ENCODE peak calls at places on chromosomes 2 and 18, in six cellular contexts. Z is GM23338, G is PC-3, O is IMR-90, L is Peyer's patch, T is HAP-1. P is an unnamed sample. For H3K36me3, the result is how much of the 10 kb centered on the place peaks cover.

GRCh38 chr2:158412206-158412605 is 44.3 kb downstream of the CCDC148 start:
- DNase-seq in L (no peak), O (peak), Z (peak), T (no peak), G (no peak), P (no peak)

GRCh38 chr2:100011272-100011711 is 131.1 kb downstream of the AFF3 start:
- DNase-seq in L (no peak), T (no peak), Z (no peak), G (no peak), O (peak), P (no peak)

GRCh38 chr2:216698895-216699294 is 3.5 kb upstream of the IGFBP5 start:
- DNase-seq in L (no peak), G (peak), O (peak), T (peak), Z (peak), P (peak)

GRCh38 chr18:8088626-8089025 is 520.6 kb upstream of the RAB12 start:
- DNase-seq in G (no peak), T (no peak), L (no peak), O (no peak), Z (peak), P (no peak)

GRCh38 chr2:84481702-84482101 is 22.6 kb upstream of the SUCLG1 start:
- DNase-seq in G (peak), T (no peak), Z (no peak), L (no peak), O (peak), P (no peak)

GRCh38 chr18:23605941-23606340 is 19.6 kb upstream of the NPC1 start:
- DNase-seq in Z (no peak), T (no peak), L (no peak), O (no peak), G (no peak), P (no peak)

GRCh38 chr2:216572582-216573578 is 60.3 kb upstream of the IGFBP2 start:
- DNase-seq in O (no peak), L (no peak), T (no peak), G (no peak), Z (no peak), P (no peak)

GRCh38 chr2:216064014-216064630 is 17.5 kb downstream of the PECR start:
- DNase-seq in T (no peak), G (no peak), Z (peak), O (peak), L (no peak), P (no peak)

GRCh38 chr2:222672068-222672401 is 577 bp downstream of the MOGAT1 start:
- DNase-seq in G (no peak), Z (peak), O (no peak), L (no peak), T (no peak), P (no peak)

GRCh38 chr2:76316691-76317090 is 606.0 kb upstream of the GCFC2 start:
- DNase-seq in L (no peak), O (no peak), T (no peak), G (no peak), Z (no peak), P (no peak)

GRCh38 chr18:9559253-9559652 is 55.1 kb downstream of the PPP4R1 start:
- DNase-seq in G (no peak), Z (no peak), T (no peak), O (no peak), L (no peak), P (no peak)
- H3K36me3 ChIP-seq in G (half or more), Z (under half), T (half or more), O (under half), L (under half), P (half or more)

DNA sequence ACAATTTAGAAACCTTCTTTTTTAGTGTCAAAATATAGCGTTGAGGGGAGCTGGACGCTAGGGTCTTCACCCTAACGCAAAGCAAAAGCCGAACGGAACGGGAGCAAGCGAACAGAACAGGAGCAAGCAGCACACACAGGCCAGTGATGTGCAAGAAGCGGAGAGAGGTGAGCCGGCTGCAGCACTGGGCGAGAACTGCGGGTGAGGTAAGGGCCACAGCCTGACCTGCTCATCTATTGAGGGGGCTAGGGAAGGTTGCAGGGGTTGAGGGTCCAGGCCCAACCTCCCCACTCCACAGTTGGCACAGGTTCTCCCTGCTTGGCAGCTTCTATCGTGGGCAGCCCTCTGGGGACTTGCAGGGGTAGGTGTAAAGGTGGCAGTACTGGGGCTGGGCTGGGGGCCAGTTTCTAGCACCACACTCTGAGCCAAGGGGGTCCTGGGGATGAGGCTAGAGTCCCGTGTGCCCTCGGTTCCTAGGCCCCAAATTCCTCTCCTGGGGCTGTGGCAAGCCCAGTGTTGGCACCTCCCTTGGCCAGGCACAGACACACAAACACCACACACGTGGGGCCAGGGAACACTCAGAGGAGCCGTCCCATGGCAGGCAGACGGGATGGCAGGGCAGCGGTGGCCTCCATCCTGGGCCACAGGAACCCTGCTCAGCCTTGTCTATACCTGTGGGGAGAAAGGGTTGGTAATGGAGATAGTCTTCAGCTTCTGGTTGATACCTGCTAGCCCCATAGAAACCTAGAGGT is 1.2 kb upstream of the ABCB6 start:
- DNase-seq in Z (no peak), L (no peak), O (no peak), G (no peak), T (no peak), P (no peak)
- H3K36me3 ChIP-seq in Z (under half), L (under half), O (half or more), G (under half), T (half or more), P (under half)

GRCh38 chr18:36296591-36297418 is 708 bp upstream of the FHOD3 start:
- DNase-seq in T (peak), Z (peak), L (peak), G (peak), O (peak), P (no peak)

GRCh38 chr18:36299010-36299409 is 1.5 kb downstream of the FHOD3 start:
- DNase-seq in G (no peak), T (no peak), Z (no peak), L (no peak), O (no peak), P (no peak)

GRCh38 chr18:36298113-36298701 is 694 bp downstream of the FHOD3 start:
- DNase-seq in G (no peak), L (no peak), Z (peak), O (no peak), T (peak), P (no peak)

GRCh38 chr18:36295880-36296301 is 1.6 kb upstream of the FHOD3 start:
- DNase-seq in Z (peak), G (no peak), T (no peak), L (no peak), O (no peak), P (no peak)

GRCh38 chr18:36297419-36298112 is at the start of gene FHOD3:
- DNase-seq in O (peak), T (peak), G (peak), L (peak), Z (peak), P (no peak)
- H3K36me3 ChIP-seq in O (under half), T (under half), G (under half), L (under half), Z (under half), P (under half)

DNA sequence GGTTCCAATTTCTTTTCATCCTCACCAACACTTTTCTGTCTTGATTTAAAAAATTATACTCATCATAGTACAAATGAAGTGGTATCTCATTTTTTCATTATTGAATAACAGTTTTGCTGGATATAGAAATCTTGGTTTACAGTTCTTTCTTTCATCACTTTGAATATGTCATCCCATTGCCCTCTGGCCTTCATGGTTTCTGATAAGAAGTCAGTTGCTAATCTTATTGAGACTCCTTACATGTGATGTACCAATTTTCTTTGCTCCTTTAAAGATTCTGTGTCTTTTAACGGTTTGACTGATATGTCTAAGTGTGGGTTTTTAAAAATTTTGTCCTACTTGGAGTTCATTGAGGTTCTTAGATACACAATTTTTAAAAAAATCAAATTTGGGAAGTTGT is 35.0 kb downstream of the SLC3A1 start:
- DNase-seq in L (no peak), Z (peak), O (no peak), G (no peak), T (no peak), P (no peak)
- H3K36me3 ChIP-seq in L (under half), Z (under half), O (under half), G (under half), T (under half), P (under half)

GRCh38 chr2:69807821-69808540 is 21.5 kb upstream of the GMCL1 start:
- DNase-seq in L (no peak), T (no peak), Z (no peak), G (no peak), O (no peak), P (no peak)
- H3K36me3 ChIP-seq in L (under half), T (under half), Z (under half), G (under half), O (under half), P (under half)

GRCh38 chr2:3404495-3404894 is 25.0 kb downstream of the TRAPPC12 start:
- DNase-seq in G (no peak), Z (no peak), O (no peak), L (no peak), T (no peak), P (no peak)

GRCh38 chr2:3405876-3406275 is 26.4 kb downstream of the TRAPPC12 start:
- DNase-seq in L (no peak), T (no peak), Z (no peak), O (no peak), G (no peak), P (no peak)

GRCh38 chr2:3403587-3404334 is 24.3 kb downstream of the TRAPPC12 start:
- DNase-seq in T (no peak), Z (no peak), L (no peak), G (no peak), O (no peak), P (no peak)

GRCh38 chr2:3406501-3406900 is 27.0 kb downstream of the TRAPPC12 start:
- DNase-seq in Z (no peak), L (no peak), G (no peak), O (no peak), T (no peak), P (no peak)

DNA sequence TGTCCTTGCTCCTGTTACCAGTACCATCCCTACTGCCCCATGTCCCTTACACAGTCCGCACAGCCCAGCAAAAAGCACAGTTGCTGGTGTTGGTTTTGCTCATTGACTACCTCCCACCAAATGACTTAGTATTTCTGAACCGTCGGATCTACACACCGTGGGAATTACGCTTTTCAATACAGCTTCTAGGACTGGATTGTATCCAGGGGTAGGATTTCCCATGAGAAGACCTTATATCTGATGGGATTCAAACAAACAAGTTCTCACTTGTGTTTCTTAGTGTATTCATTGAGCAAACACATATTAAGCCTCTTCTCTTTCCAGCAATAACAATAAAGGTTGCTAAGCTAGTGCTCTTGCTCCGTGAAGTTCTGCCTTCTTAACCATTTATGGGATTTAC is 25.8 kb downstream of the TRAPPC12 start:
- DNase-seq in Z (no peak), T (no peak), L (no peak), G (no peak), O (no peak), P (no peak)
- H3K36me3 ChIP-seq in Z (under half), T (under half), L (under half), G (under half), O (under half), P (under half)

GRCh38 chr18:52060612-52061259 is 279.3 kb upstream of the DCC start:
- DNase-seq in O (no peak), T (no peak), G (no peak), L (no peak), Z (peak), P (no peak)
- H3K36me3 ChIP-seq in O (under half), T (under half), G (under half), L (under half), Z (under half), P (under half)

GRCh38 chr2:32249731-32250236 is 14.9 kb downstream of the NLRC4 start:
- DNase-seq in Z (no peak), G (no peak), L (no peak), T (no peak), O (no peak), P (no peak)
- H3K36me3 ChIP-seq in Z (under half), G (under half), L (under half), T (under half), O (under half), P (under half)

GRCh38 chr2:44479127-44479887 is 117.6 kb downstream of the CAMKMT start:
- DNase-seq in G (peak), T (peak), O (peak), Z (peak), L (peak), P (peak)
- H3K36me3 ChIP-seq in G (under half), T (under half), O (under half), Z (under half), L (under half), P (under half)

GRCh38 chr18:9557250-9557943 is 57.0 kb downstream of the PPP4R1 start:
- DNase-seq in G (no peak), T (no peak), Z (no peak), L (no peak), O (peak), P (no peak)
- H3K36me3 ChIP-seq in G (half or more), T (half or more), Z (under half), L (under half), O (under half), P (half or more)

P was measured in Karpas-422.